ENCODE peak calls at places on chromosomes 16 and 17, in six cellular contexts. O is CD8-positive, alpha-beta T cell; S is GM13976; F is cardiac muscle cell; Q is GM20000; H is endothelial cell. B is an unnamed sample.

GRCh38 chr16:64983983-64984382 is 137.9 kb downstream of the CDH11 start:
- DNase-seq in O (no peak), Q (no peak), F (peak), S (no peak), H (peak), B (no peak)

GRCh38 chr16:57273359-57273758 is 11.1 kb downstream of the PLLP start:
- DNase-seq in H (no peak), Q (no peak), O (no peak), S (no peak), F (no peak), B (no peak)

GRCh38 chr17:6823011-6823442 is 8.5 kb downstream of the TEKT1 start:
- DNase-seq in Q (no peak), H (no peak), O (no peak), S (no peak), F (peak), B (no peak)

GRCh38 chr17:31216053-31216751 is 80.8 kb downstream of the OMG start:
- DNase-seq in F (peak), S (peak), O (no peak), H (no peak), Q (peak), B (no peak)

GRCh38 chr17:40458001-40458791 is 14.9 kb downstream of the IGFBP4 start:
- DNase-seq in H (no peak), O (no peak), Q (no peak), S (no peak), F (peak), B (no peak)

GRCh38 chr17:3693829-3694231 is 2.1 kb downstream of the P2RX5 start:
- DNase-seq in H (no peak), O (no peak), F (no peak), Q (peak), S (no peak), B (peak)

GRCh38 chr16:19810817-19811731 is 73.6 kb downstream of the GPRC5B start:
- DNase-seq in O (no peak), H (no peak), F (peak), Q (no peak), S (no peak), B (no peak)

GRCh38 chr16:1819611-1820010 is 7.0 kb downstream of the HAGH start:
- DNase-seq in Q (no peak), H (no peak), O (no peak), S (no peak), F (no peak), B (no peak)

GRCh38 chr17:42679001-42679491 is 2.3 kb upstream of the PLEKHH3 start:
- DNase-seq in F (peak), S (peak), H (no peak), O (no peak), Q (peak), B (no peak)

GRCh38 chr16:853306-853705 is 52.8 kb upstream of the GNG13 start:
- DNase-seq in S (no peak), Q (no peak), H (no peak), F (no peak), O (no peak), B (no peak)

GRCh38 chr17:30530346-30531025 is 53.3 kb downstream of the GOSR1 start:
- DNase-seq in F (peak), Q (no peak), S (no peak), H (no peak), O (no peak), B (no peak)

GRCh38 chr16:58121132-58121531 is 8.0 kb downstream of the CFAP20 start:
- DNase-seq in Q (no peak), F (no peak), S (no peak), H (no peak), O (no peak), B (no peak)

GRCh38 chr17:33038740-33039139 is 47.1 kb downstream of the SPACA3 start:
- DNase-seq in F (peak), O (no peak), S (peak), H (peak), Q (no peak), B (no peak)

GRCh38 chr17:75820411-75821080 is 23.7 kb downstream of the UNC13D start:
- DNase-seq in O (no peak), S (no peak), Q (peak), H (no peak), F (no peak), B (no peak)

GRCh38 chr17:74163271-74163821 is 40.1 kb upstream of the RPL38 start:
- DNase-seq in F (no peak), S (peak), O (no peak), Q (no peak), H (no peak), B (no peak)

GRCh38 chr17:77373298-77374169 is 232.8 kb downstream of the SEC14L1 start:
- DNase-seq in F (peak), H (peak), S (no peak), Q (peak), O (peak), B (no peak)

GRCh38 chr17:4607773-4608187 is 23.5 kb downstream of the SMTNL2 start:
- DNase-seq in F (peak), S (no peak), Q (no peak), O (no peak), H (peak), B (no peak)

GRCh38 chr16:49801290-49801689 is 54.6 kb downstream of the ZNF423 start:
- DNase-seq in O (no peak), Q (no peak), F (no peak), S (no peak), H (no peak), B (no peak)

GRCh38 chr16:70681382-70682238 is 4.2 kb downstream of the MTSS2 start:
- DNase-seq in F (no peak), H (no peak), Q (no peak), O (no peak), S (no peak), B (no peak)

GRCh38 chr17:82309656-82310570 is 7.5 kb downstream of the CD7 start:
- DNase-seq in F (no peak), Q (no peak), H (no peak), O (no peak), S (no peak), B (no peak)

GRCh38 chr16:75559564-75560372 is 3.7 kb upstream of the TMEM231 start:
- DNase-seq in Q (no peak), S (no peak), O (no peak), H (no peak), F (peak), B (no peak)

GRCh38 chr16:57807252-57807967 is 5.1 kb upstream of the KIFC3 start:
- DNase-seq in F (no peak), O (no peak), H (no peak), S (no peak), Q (no peak), B (no peak)

GRCh38 chr17:56751145-56751743 is 82.5 kb downstream of the C17orf67 start:
- DNase-seq in Q (no peak), O (no peak), F (no peak), S (no peak), H (peak), B (no peak)

GRCh38 chr17:49730787-49731441 is 23.1 kb upstream of the SLC35B1 start:
- DNase-seq in Q (no peak), F (no peak), H (no peak), O (no peak), S (no peak), B (no peak)

GRCh38 chr17:82287013-82287848 is 13.7 kb upstream of the CSNK1D start:
- DNase-seq in Q (no peak), H (no peak), S (no peak), F (no peak), O (no peak), B (no peak)

GRCh38 chr16:70588565-70588964 is 57.8 kb upstream of the IL34 start:
- DNase-seq in F (peak), O (no peak), S (no peak), H (no peak), Q (no peak), B (no peak)

GRCh38 chr17:74446551-74447500 is 14.9 kb downstream of the GPRC5C start:
- DNase-seq in O (no peak), F (peak), S (peak), Q (no peak), H (no peak), B (no peak)

GRCh38 chr16:74752258-74752657 is 22.4 kb downstream of the FA2H start:
- DNase-seq in F (no peak), S (no peak), Q (no peak), H (no peak), O (no peak), B (no peak)

GRCh38 chr16:35745821-35746248 is 2286.4 kb downstream of the TP53TG3F start:
- DNase-seq in Q (no peak), S (no peak), H (no peak), O (no peak), F (no peak), B (no peak)

GRCh38 chr17:16918443-16918842 is 53.5 kb downstream of the TNFRSF13B start:
- DNase-seq in O (no peak), Q (no peak), S (no peak), H (no peak), F (no peak), B (no peak)

GRCh38 chr17:79988163-79988971 is 47.3 kb downstream of the TBC1D16 start:
- DNase-seq in H (no peak), O (no peak), Q (no peak), F (peak), S (no peak), B (no peak)

GRCh38 chr17:72948115-72948514 is 144.4 kb downstream of the SLC39A11 start:
- DNase-seq in S (no peak), O (no peak), F (no peak), H (no peak), Q (no peak), B (no peak)

GRCh38 chr17:70022175-70022574 is 52.9 kb upstream of the KCNJ16 start:
- DNase-seq in F (no peak), O (no peak), H (no peak), Q (no peak), S (no peak), B (no peak)

GRCh38 chr17:4892499-4893221 is 6.7 kb upstream of the C17orf107 start:
- DNase-seq in F (no peak), H (no peak), O (no peak), Q (no peak), S (no peak), B (no peak)

GRCh38 chr17:2412561-2413021 is 11.7 kb upstream of the MNT start:
- DNase-seq in O (no peak), Q (no peak), F (peak), H (peak), S (no peak), B (no peak)
- TF ChIP-seq CTCF in O (no peak), Q (no peak), F (peak), H (no peak), S (no peak), B (no peak)

GRCh38 chr16:3030872-3031212 is 5.9 kb downstream of the BICDL2 start:
- DNase-seq in F (no peak), S (no peak), O (no peak), H (no peak), Q (no peak), B (no peak)

GRCh38 chr16:3027983-3028715 is 4.3 kb downstream of the THOC6 start:
- DNase-seq in F (peak), H (peak), S (peak), Q (peak), O (peak), B (peak)

GRCh38 chr16:3028716-3029319 is 5.0 kb downstream of the THOC6 start:
- DNase-seq in F (no peak), S (no peak), H (no peak), Q (no peak), O (no peak), B (no peak)

GRCh38 chr16:3030128-3030871 is 6.4 kb downstream of the BICDL2 start:
- DNase-seq in Q (no peak), O (no peak), H (no peak), F (no peak), S (no peak), B (no peak)

GRCh38 chr16:3029499-3030127 is 5.8 kb downstream of the THOC6 start:
- DNase-seq in F (peak), O (peak), Q (peak), S (peak), H (no peak), B (no peak)
- TF ChIP-seq CTCF in F (no peak), O (no peak), Q (no peak), S (no peak), H (no peak), B (no peak)

GRCh38 chr16:59591480-59591879 is 857.4 kb upstream of the GOT2 start:
- DNase-seq in S (no peak), Q (no peak), F (peak), H (no peak), O (no peak), B (no peak)
- TF ChIP-seq CTCF in S (no peak), Q (no peak), F (peak), H (no peak), O (no peak), B (no peak)

GRCh38 chr17:81117672-81118198 is 47.6 kb upstream of the PVALEF start:
- DNase-seq in F (no peak), O (no peak), H (no peak), Q (no peak), S (no peak), B (no peak)

GRCh38 chr17:81118308-81119221 is 46.7 kb upstream of the PVALEF start:
- DNase-seq in S (no peak), H (no peak), F (no peak), O (no peak), Q (no peak), B (no peak)

GRCh38 chr17:81120695-81121621 is 44.3 kb upstream of the PVALEF start:
- DNase-seq in H (no peak), O (no peak), Q (no peak), S (no peak), F (no peak), B (no peak)

GRCh38 chr17:81120149-81120484 is 45.2 kb upstream of the PVALEF start:
- DNase-seq in H (no peak), O (no peak), F (no peak), S (no peak), Q (no peak), B (no peak)

DNA sequence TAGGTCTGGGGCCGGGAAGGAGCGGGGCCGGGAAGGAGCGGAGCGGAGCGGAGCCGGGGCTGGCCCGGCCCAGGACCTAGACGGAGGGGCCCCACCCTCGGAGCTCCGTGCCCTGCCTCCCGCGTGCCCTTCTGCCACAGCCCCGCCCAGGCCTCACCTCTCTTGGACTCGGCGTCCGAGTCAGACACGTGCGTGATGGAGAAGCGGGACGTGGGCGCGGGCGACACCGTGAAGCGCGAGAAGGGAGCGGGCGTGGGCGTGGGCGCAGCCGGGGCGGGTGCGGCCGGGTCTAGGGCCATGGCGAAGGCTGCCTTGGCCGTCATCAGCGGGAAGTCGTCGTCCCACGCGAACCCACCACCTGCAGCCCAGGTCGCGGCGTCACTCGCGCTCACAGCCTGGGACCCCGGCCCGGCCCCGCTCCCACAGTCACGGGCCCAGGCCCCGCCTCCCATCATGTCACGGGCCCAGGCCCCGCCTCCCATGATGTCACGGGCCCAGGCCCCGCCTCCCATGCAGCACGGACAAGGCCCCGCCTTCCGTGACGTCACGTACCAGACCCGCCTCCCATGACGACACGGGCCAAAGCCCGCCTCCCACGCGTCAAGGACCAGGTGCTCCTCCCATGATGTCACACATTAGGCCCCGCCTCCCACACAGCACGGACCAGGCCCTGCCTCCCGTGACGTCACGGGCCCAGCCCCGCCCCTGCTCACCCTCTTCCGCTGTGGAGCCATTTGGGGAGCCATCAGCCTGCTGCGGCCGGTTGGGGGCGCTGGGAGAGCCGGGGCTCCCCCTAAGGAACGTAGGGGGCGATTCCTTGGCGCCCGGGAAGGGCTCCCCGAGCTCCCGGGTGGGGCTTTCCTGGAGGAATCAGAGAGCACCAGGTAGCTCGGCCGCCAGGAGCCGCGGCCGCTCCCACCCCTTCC is 45.8 kb upstream of the PVALEF start:
- DNase-seq in S (peak), H (peak), F (peak), Q (peak), O (peak), B (peak)
- TF ChIP-seq CTCF in S (no peak), H (no peak), F (peak), Q (no peak), O (no peak), B (no peak)

GRCh38 chr17:44222112-44222869 is 2.8 kb upstream of the UBTF start:
- DNase-seq in H (peak), Q (peak), F (peak), O (peak), S (peak), B (peak)
- TF ChIP-seq CTCF in H (no peak), Q (peak), F (peak), O (no peak), S (peak), B (no peak)

GRCh38 chr16:17461951-17462729 is 8.6 kb downstream of the XYLT1 start:
- DNase-seq in F (no peak), S (no peak), Q (no peak), H (no peak), O (no peak), B (peak)
- TF ChIP-seq CTCF in F (no peak), S (peak), Q (no peak), H (no peak), O (no peak), B (peak)

DNA sequence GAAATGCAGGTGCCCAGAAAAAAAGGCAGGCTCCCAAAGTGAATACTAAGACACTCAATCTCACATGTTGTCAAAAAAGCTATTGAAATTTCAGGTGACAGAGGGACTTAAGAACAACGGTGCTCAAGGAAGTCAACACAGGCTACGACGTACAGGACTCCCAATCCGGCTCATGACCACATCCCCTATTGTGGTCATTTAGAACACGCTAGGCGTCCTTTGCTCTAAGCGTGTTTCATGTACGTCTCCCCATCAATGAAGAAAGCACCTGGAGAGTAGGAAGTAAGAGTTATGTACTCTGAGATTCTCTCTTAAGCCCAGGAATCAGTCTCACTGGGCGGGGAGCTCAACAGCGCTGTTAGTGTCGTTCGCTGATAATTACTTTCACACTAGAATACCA is 94.1 kb downstream of the MRM3 start:
- DNase-seq in S (peak), O (peak), F (no peak), H (no peak), Q (peak), B (no peak)
- TF ChIP-seq CTCF in S (no peak), O (no peak), F (no peak), H (no peak), Q (no peak), B (no peak)

GRCh38 chr16:2829501-2830354 is at the start of gene ZG16B:
- DNase-seq in S (peak), O (no peak), Q (no peak), H (no peak), F (no peak), B (no peak)

GRCh38 chr16:2831203-2831602 is 1.1 kb downstream of the ZG16B start:
- DNase-seq in F (no peak), H (no peak), O (no peak), S (no peak), Q (no peak), B (no peak)

GRCh38 chr16:2828876-2829430 is 1.1 kb upstream of the ZG16B start:
- DNase-seq in S (no peak), Q (no peak), H (no peak), F (no peak), O (no peak), B (no peak)

GRCh38 chr16:2828521-2828840 is 1.6 kb upstream of the ZG16B start:
- DNase-seq in F (no peak), H (no peak), S (no peak), O (no peak), Q (no peak), B (no peak)

DNA sequence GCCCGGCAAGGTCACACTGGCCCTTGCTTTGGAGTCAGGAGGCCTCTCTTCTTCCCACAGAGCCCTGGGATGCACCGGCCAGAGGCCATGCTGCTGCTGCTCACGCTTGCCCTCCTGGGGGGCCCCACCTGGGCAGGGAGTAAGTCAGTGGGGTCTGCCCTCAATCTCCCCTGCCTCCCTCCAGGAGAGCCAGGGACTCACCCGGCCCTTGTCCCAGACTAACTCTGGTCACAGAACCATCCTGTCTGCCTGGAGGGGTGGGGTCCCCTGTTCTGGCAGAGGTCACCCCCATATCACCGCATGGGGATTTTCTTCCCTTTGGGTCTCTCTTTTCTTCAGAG is 222 bp downstream of the ZG16B start:
- DNase-seq in F (no peak), O (no peak), Q (no peak), H (no peak), S (no peak), B (no peak)
- TF ChIP-seq CTCF in F (no peak), O (no peak), Q (no peak), H (no peak), S (no peak), B (no peak)